ENCODE peak calls at places on chromosomes 16 and 17, in ten cellular contexts. V is CD8-positive, alpha-beta memory T cell; C is CD4-positive, CD25-positive, alpha-beta regulatory T cell; O is ovary; N is PC-9; W is aorta; S is CD8-positive, alpha-beta T cell; R is brain microvascular endothelial cell; M is sigmoid colon; B is cardiac muscle cell. F is an unnamed sample.

GRCh38 chr16:12098429-12099310 is 122.1 kb downstream of the SNX29 start:
- DNase-seq in V (no peak), C (no peak), O (no peak), N (no peak), W (peak), S (no peak), R (no peak), M (no peak), B (no peak), F (no peak)

GRCh38 chr17:82967268-82968032 is 112.0 kb upstream of the METRNL start:
- DNase-seq in V (no peak), C (no peak), O (peak), N (no peak), W (no peak), S (no peak), R (no peak), M (no peak), B (no peak), F (no peak)

GRCh38 chr17:76002100-76002499 is 1.4 kb downstream of the CDK3 start:
- DNase-seq in V (no peak), C (no peak), O (no peak), N (no peak), W (no peak), S (no peak), R (no peak), M (no peak), B (no peak), F (no peak)

GRCh38 chr17:8436169-8436932 is 667 bp downstream of the NDEL1 start:
- DNase-seq in V (peak), C (peak), O (peak), N (peak), W (peak), S (no peak), R (peak), M (peak), B (peak), F (peak)

GRCh38 chr17:72730091-72730490 is 362.4 kb downstream of the SLC39A11 start:
- DNase-seq in V (no peak), C (no peak), O (no peak), N (no peak), W (no peak), S (no peak), R (no peak), M (no peak), B (peak), F (no peak)

GRCh38 chr17:80475949-80476876 is at the start of gene NPTX1:
- DNase-seq in V (no peak), C (peak), O (no peak), N (peak), W (no peak), S (no peak), R (no peak), M (no peak), B (peak), F (no peak)

GRCh38 chr17:32565401-32565800 is 78.6 kb downstream of the CDK5R1 start:
- DNase-seq in V (no peak), C (no peak), O (no peak), N (no peak), W (no peak), S (no peak), R (no peak), M (no peak), B (no peak), F (no peak)

GRCh38 chr16:77213542-77214108 is 14.4 kb downstream of the SYCE1L start:
- DNase-seq in V (no peak), C (no peak), O (peak), N (peak), W (no peak), S (no peak), R (peak), M (no peak), B (peak), F (peak)

GRCh38 chr17:68581863-68582645 is 19.1 kb downstream of the FAM20A start:
- DNase-seq in V (no peak), C (no peak), O (no peak), N (no peak), W (no peak), S (no peak), R (no peak), M (no peak), B (no peak), F (no peak)

GRCh38 chr17:78041401-78042179 is 83.1 kb downstream of the TNRC6C start:
- DNase-seq in V (no peak), C (no peak), O (no peak), N (no peak), W (no peak), S (no peak), R (no peak), M (no peak), B (peak), F (no peak)

GRCh38 chr16:69820926-69821541 is 58.9 kb downstream of the WWP2 start:
- DNase-seq in V (no peak), C (no peak), O (no peak), N (no peak), W (peak), S (no peak), R (no peak), M (no peak), B (peak), F (no peak)

GRCh38 chr16:81530296-81530721 is 85.7 kb downstream of the CMIP start:
- DNase-seq in V (no peak), C (no peak), O (no peak), N (peak), W (peak), S (no peak), R (no peak), M (no peak), B (no peak), F (peak)

GRCh38 chr16:67165121-67166034 is 833 bp downstream of the HSF4 start:
- DNase-seq in V (no peak), C (peak), O (peak), N (no peak), W (no peak), S (no peak), R (no peak), M (no peak), B (peak), F (no peak)

GRCh38 chr17:55845385-55845784 is 94.5 kb downstream of the PCTP start:
- DNase-seq in V (no peak), C (no peak), O (peak), N (no peak), W (peak), S (peak), R (peak), M (peak), B (peak), F (peak)

GRCh38 chr16:20515580-20516179 is 60.5 kb downstream of the ACSM2B start:
- DNase-seq in V (no peak), C (no peak), O (no peak), N (no peak), W (no peak), S (no peak), R (no peak), M (no peak), B (peak), F (no peak)

GRCh38 chr16:5027086-5027485 is 6.6 kb downstream of the NAGPA start:
- DNase-seq in V (no peak), C (no peak), O (no peak), N (no peak), W (peak), S (no peak), R (no peak), M (no peak), B (no peak), F (no peak)

GRCh38 chr17:40471856-40472732 is 28.8 kb downstream of the IGFBP4 start:
- DNase-seq in V (no peak), C (no peak), O (no peak), N (no peak), W (no peak), S (no peak), R (no peak), M (no peak), B (no peak), F (no peak)

GRCh38 chr16:3095869-3096268 is 3.2 kb downstream of the ZSCAN10 start:
- DNase-seq in V (peak), C (peak), O (no peak), N (no peak), W (no peak), S (peak), R (no peak), M (no peak), B (no peak), F (no peak)

GRCh38 chr16:3101841-3102470 is 2.9 kb upstream of the ZSCAN10 start:
- DNase-seq in V (no peak), C (peak), O (no peak), N (no peak), W (no peak), S (no peak), R (no peak), M (no peak), B (no peak), F (no peak)

GRCh38 chr17:82304826-82305726 is 12.3 kb downstream of the CD7 start:
- DNase-seq in V (no peak), C (no peak), O (no peak), N (no peak), W (no peak), S (no peak), R (no peak), M (no peak), B (no peak), F (no peak)

GRCh38 chr16:83831451-83831987 is 23.7 kb downstream of the HSBP1 start:
- DNase-seq in V (no peak), C (no peak), O (no peak), N (no peak), W (no peak), S (peak), R (no peak), M (peak), B (no peak), F (no peak)

GRCh38 chr17:18320301-18320700 is 5.2 kb downstream of the SMCR8 start:
- DNase-seq in V (no peak), C (no peak), O (no peak), N (no peak), W (peak), S (no peak), R (no peak), M (peak), B (no peak), F (no peak)

GRCh38 chr17:61402978-61403845 is 3.6 kb downstream of the TBX2 start:
- DNase-seq in V (no peak), C (no peak), O (no peak), N (no peak), W (no peak), S (no peak), R (peak), M (no peak), B (no peak), F (no peak)

GRCh38 chr17:61404702-61405046 is 5.0 kb downstream of the TBX2 start:
- DNase-seq in V (no peak), C (no peak), O (no peak), N (no peak), W (no peak), S (no peak), R (no peak), M (peak), B (no peak), F (no peak)

GRCh38 chr17:61405686-61406542 is 6.3 kb downstream of the TBX2 start:
- DNase-seq in V (no peak), C (no peak), O (no peak), N (no peak), W (peak), S (no peak), R (no peak), M (peak), B (no peak), F (no peak)

GRCh38 chr17:61405047-61405685 is 5.5 kb downstream of the TBX2 start:
- DNase-seq in V (no peak), C (no peak), O (peak), N (no peak), W (peak), S (no peak), R (no peak), M (peak), B (no peak), F (no peak)

GRCh38 chr17:61403846-61404701 is 4.4 kb downstream of the TBX2 start:
- DNase-seq in V (no peak), C (no peak), O (peak), N (no peak), W (peak), S (no peak), R (peak), M (peak), B (no peak), F (no peak)
- H3K27ac ChIP-seq in V (no peak), C (no peak), O (peak), N (no peak), W (no peak), S (no peak), R (peak), M (no peak), B (no peak), F (peak)

GRCh38 chr16:57115504-57116182 is 23.3 kb downstream of the CPNE2 start:
- DNase-seq in V (no peak), C (no peak), O (peak), N (no peak), W (peak), S (no peak), R (peak), M (peak), B (peak), F (peak)
- H3K27ac ChIP-seq in V (no peak), C (no peak), O (peak), N (no peak), W (no peak), S (no peak), R (no peak), M (peak), B (no peak), F (peak)

DNA sequence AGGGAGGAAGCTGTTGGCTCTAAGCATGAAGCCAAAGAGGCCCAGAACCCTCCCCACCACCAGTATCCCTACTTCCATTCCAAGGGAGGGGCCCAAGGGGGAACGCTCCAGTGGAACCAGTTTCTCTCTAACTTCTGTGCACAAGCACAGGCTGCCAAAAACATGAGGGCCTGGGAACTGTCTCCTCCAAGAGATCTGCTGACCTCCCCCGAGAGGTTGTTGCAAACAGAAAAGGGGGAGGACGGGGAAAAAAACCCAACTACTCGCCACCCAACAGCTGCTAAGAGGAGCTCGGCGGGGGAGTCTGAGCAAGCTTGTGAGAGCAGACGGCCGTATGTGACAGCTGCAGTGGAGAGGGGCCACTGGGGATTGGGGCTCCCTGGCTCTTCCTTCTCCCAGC is 15.7 kb upstream of the SLC35B1 start:
- DNase-seq in V (no peak), C (no peak), O (peak), N (no peak), W (no peak), S (no peak), R (no peak), M (peak), B (peak), F (no peak)
- H3K27ac ChIP-seq in V (no peak), C (peak), O (no peak), N (no peak), W (no peak), S (no peak), R (no peak), M (peak), B (peak), F (no peak)

GRCh38 chr16:87470332-87470731 is 22.5 kb downstream of the ZCCHC14 start:
- DNase-seq in V (no peak), C (no peak), O (no peak), N (no peak), W (no peak), S (no peak), R (no peak), M (no peak), B (no peak), F (no peak)
- H3K27ac ChIP-seq in V (no peak), C (no peak), O (no peak), N (no peak), W (no peak), S (no peak), R (no peak), M (no peak), B (no peak), F (no peak)

DNA sequence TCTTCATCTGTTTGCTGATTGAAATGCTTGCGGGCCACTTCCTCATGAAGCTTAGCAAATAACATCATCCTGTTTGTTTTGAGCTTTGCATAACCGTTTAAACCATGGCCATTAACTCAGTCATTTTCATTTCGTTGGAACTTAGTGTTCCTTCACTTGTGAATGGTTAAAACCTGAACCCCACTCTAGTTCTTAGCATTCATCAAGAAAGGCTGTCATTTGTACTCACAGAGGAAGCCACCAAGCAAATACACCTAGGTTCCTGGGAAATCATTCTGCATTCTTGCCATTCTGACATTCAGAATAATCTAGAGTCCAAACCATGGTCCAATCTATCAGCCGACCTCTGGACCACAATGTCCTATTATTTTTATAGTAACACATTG is 8.4 kb upstream of the TAT start:
- DNase-seq in V (no peak), C (no peak), O (no peak), N (no peak), W (no peak), S (no peak), R (no peak), M (no peak), B (no peak), F (no peak)
- H3K27ac ChIP-seq in V (no peak), C (no peak), O (no peak), N (no peak), W (no peak), S (no peak), R (no peak), M (no peak), B (no peak), F (no peak)

GRCh38 chr17:12021604-12022003 is 927 bp downstream of the MAP2K4 start:
- DNase-seq in V (no peak), C (no peak), O (no peak), N (no peak), W (no peak), S (no peak), R (no peak), M (no peak), B (no peak), F (no peak)

GRCh38 chr17:12024332-12024731 is 3.7 kb downstream of the MAP2K4 start:
- DNase-seq in V (no peak), C (no peak), O (no peak), N (no peak), W (no peak), S (no peak), R (no peak), M (no peak), B (peak), F (no peak)

GRCh38 chr17:12020595-12021590 is at the start of gene MAP2K4:
- DNase-seq in V (peak), C (peak), O (peak), N (peak), W (peak), S (peak), R (peak), M (peak), B (peak), F (peak)

GRCh38 chr17:12027658-12028057 is 7.0 kb downstream of the MAP2K4 start:
- DNase-seq in V (no peak), C (no peak), O (no peak), N (no peak), W (no peak), S (no peak), R (no peak), M (no peak), B (no peak), F (no peak)

GRCh38 chr17:12022310-12022709 is 1.6 kb downstream of the MAP2K4 start:
- DNase-seq in V (no peak), C (no peak), O (no peak), N (no peak), W (no peak), S (no peak), R (no peak), M (no peak), B (no peak), F (no peak)
- H3K27ac ChIP-seq in V (no peak), C (no peak), O (no peak), N (no peak), W (no peak), S (no peak), R (no peak), M (no peak), B (no peak), F (no peak)

GRCh38 chr16:85474808-85475207 is 138.3 kb upstream of the GSE1 start:
- DNase-seq in V (no peak), C (no peak), O (no peak), N (no peak), W (no peak), S (no peak), R (no peak), M (no peak), B (no peak), F (no peak)
- H3K27ac ChIP-seq in V (no peak), C (no peak), O (no peak), N (no peak), W (no peak), S (no peak), R (no peak), M (peak), B (peak), F (no peak)

GRCh38 chr17:29124931-29125270 is 55.3 kb downstream of the MYO18A start:
- DNase-seq in V (no peak), C (no peak), O (no peak), N (peak), W (no peak), S (no peak), R (no peak), M (no peak), B (no peak), F (no peak)
- H3K27ac ChIP-seq in V (no peak), C (no peak), O (no peak), N (peak), W (no peak), S (no peak), R (no peak), M (no peak), B (peak), F (no peak)

GRCh38 chr16:78235876-78236275 is 136.4 kb downstream of the WWOX start:
- DNase-seq in V (no peak), C (no peak), O (no peak), N (no peak), W (no peak), S (no peak), R (no peak), M (no peak), B (no peak), F (no peak)
- H3K27ac ChIP-seq in V (no peak), C (no peak), O (no peak), N (no peak), W (no peak), S (no peak), R (no peak), M (no peak), B (no peak), F (peak)

F was measured in caudate nucleus.